ENCODE peak calls at places on chromosomes 4 and X, in eight cellular contexts. E, J, N, D, U, G, V and O are unnamed samples.

GRCh38 chrX:69107231-69107739 is 58.0 kb downstream of the PJA1 start:
- DNase-seq in E (no peak), J (no peak), N (no peak), D (no peak), U (no peak), G (no peak), V (no peak), O (peak)

GRCh38 chr4:76712564-76712963 is 185.4 kb downstream of the SOWAHB start:
- DNase-seq in E (no peak), J (no peak), N (no peak), D (no peak), U (no peak), G (no peak), V (no peak), O (no peak)

GRCh38 chr4:42519803-42520417 is 122.6 kb downstream of the SHISA3 start:
- DNase-seq in E (peak), J (peak), N (peak), D (peak), U (peak), G (peak), V (no peak), O (peak)

GRCh38 chr4:98283219-98284199 is 22.3 kb downstream of the RAP1GDS1 start:
- DNase-seq in E (no peak), J (no peak), N (no peak), D (no peak), U (no peak), G (no peak), V (no peak), O (no peak)

GRCh38 chr4:76240236-76240635 is 11.3 kb upstream of the FAM47E start:
- DNase-seq in E (no peak), J (no peak), N (no peak), D (no peak), U (no peak), G (no peak), V (no peak), O (no peak)

GRCh38 chr4:100189820-100190642 is at the start of gene DDIT4L:
- DNase-seq in E (no peak), J (no peak), N (no peak), D (peak), U (peak), G (no peak), V (no peak), O (no peak)

GRCh38 chr4:140300271-140300970 is 73.0 kb upstream of the SCOC start:
- DNase-seq in E (peak), J (no peak), N (peak), D (no peak), U (no peak), G (no peak), V (no peak), O (no peak)

GRCh38 chr4:144645621-144646522 is at the start of gene HHIP:
- DNase-seq in E (peak), J (no peak), N (peak), D (peak), U (no peak), G (peak), V (peak), O (no peak)

GRCh38 chrX:148577711-148578110 is 77.3 kb downstream of the AFF2 start:
- DNase-seq in E (no peak), J (no peak), N (no peak), D (no peak), U (no peak), G (no peak), V (no peak), O (no peak)

GRCh38 chr4:92387459-92388069 is 83.8 kb downstream of the GRID2 start:
- DNase-seq in E (peak), J (no peak), N (no peak), D (no peak), U (peak), G (no peak), V (no peak), O (no peak)